ENCODE peak calls at places on chromosome 13, in nine cellular contexts. B is activated CD4-positive, alpha-beta T cell treated with anti-CD3 and anti-CD28 coated beads, Interleukin-2, amount 50 U/mL, for 1 hour; T is lower leg skin; J is stimulated activated CD4-positive, alpha-beta T cell treated with anti-CD3 and anti-CD28 coated beads, Interleukin-4, amount 100 ng/mL, for 4 hours; L is T-helper 2 cell; U is activated naive CD4-positive, alpha-beta T cell; Q is H7; A is heart right ventricle; F is brain pericyte. C is an unnamed sample.

GRCh38 chr13:108419768-108420167 is 150.2 kb downstream of the TNFSF13B start:
- DNase-seq in B (no peak), T (no peak), J (no peak), L (peak), U (no peak), Q (no peak), A (no peak), F (no peak), C (no peak)

GRCh38 chr13:24280722-24281121 is 28.7 kb upstream of the C1QTNF9 start:
- DNase-seq in B (no peak), T (no peak), J (no peak), L (no peak), U (no peak), Q (no peak), A (no peak), F (no peak), C (no peak)

GRCh38 chr13:79417741-79418140 is 11.7 kb upstream of the RBM26 start:
- DNase-seq in B (no peak), T (no peak), J (no peak), L (no peak), U (no peak), Q (no peak), A (no peak), F (no peak), C (no peak)

GRCh38 chr13:54852831-54853230 is 1824.2 kb downstream of the OLFM4 start:
- DNase-seq in B (no peak), T (no peak), J (no peak), L (no peak), U (no peak), Q (no peak), A (no peak), F (no peak), C (no peak)

GRCh38 chr13:109743706-109744453 is 42.5 kb downstream of the IRS2 start:
- DNase-seq in B (no peak), T (no peak), J (no peak), L (peak), U (no peak), Q (no peak), A (no peak), F (no peak), C (peak)

GRCh38 chr13:61695147-61695546 is 279.5 kb upstream of the PCDH20 start:
- DNase-seq in B (no peak), T (no peak), J (no peak), L (no peak), U (no peak), Q (no peak), A (no peak), F (no peak), C (no peak)

GRCh38 chr13:113149711-113150544 is 8.5 kb upstream of the PROZ start:
- DNase-seq in B (no peak), T (no peak), J (no peak), L (no peak), U (no peak), Q (peak), A (no peak), F (no peak), C (no peak)

GRCh38 chr13:20945952-20946383 is 43.4 kb upstream of the XPO4 start:
- DNase-seq in B (no peak), T (peak), J (no peak), L (peak), U (no peak), Q (peak), A (no peak), F (no peak), C (peak)

GRCh38 chr13:30796132-30796832 is 60.9 kb downstream of the ALOX5AP start:
- DNase-seq in B (no peak), T (no peak), J (no peak), L (peak), U (no peak), Q (no peak), A (no peak), F (no peak), C (peak)

GRCh38 chr13:44561352-44561751 is 14.8 kb downstream of the TSC22D1 start:
- DNase-seq in B (no peak), T (no peak), J (no peak), L (no peak), U (no peak), Q (no peak), A (no peak), F (no peak), C (no peak)

GRCh38 chr13:91904597-91904996 is 506.2 kb downstream of the GPC5 start:
- DNase-seq in B (no peak), T (no peak), J (no peak), L (no peak), U (no peak), Q (no peak), A (no peak), F (no peak), C (no peak)

GRCh38 chr13:25860265-25860664 is 191.6 kb downstream of the SHISA2 start:
- DNase-seq in B (no peak), T (no peak), J (no peak), L (no peak), U (no peak), Q (no peak), A (no peak), F (no peak), C (no peak)

GRCh38 chr13:110001622-110002275 is 215.4 kb upstream of the IRS2 start:
- DNase-seq in B (no peak), T (no peak), J (no peak), L (no peak), U (no peak), Q (no peak), A (no peak), F (no peak), C (no peak)

GRCh38 chr13:99282264-99283231 is 24.4 kb upstream of the GPR18 start:
- DNase-seq in B (no peak), T (no peak), J (no peak), L (no peak), U (no peak), Q (no peak), A (no peak), F (no peak), C (no peak)

GRCh38 chr13:73714522-73714921 is 419.7 kb downstream of the KLF12 start:
- DNase-seq in B (no peak), T (no peak), J (no peak), L (peak), U (no peak), Q (no peak), A (no peak), F (no peak), C (no peak)

GRCh38 chr13:83879431-83880171 is 2.7 kb downstream of the SLITRK1 start:
- DNase-seq in B (no peak), T (no peak), J (no peak), L (no peak), U (no peak), Q (peak), A (no peak), F (no peak), C (no peak)

GRCh38 chr13:85230754-85231153 is 568.5 kb downstream of the SLITRK6 start:
- DNase-seq in B (no peak), T (no peak), J (no peak), L (no peak), U (no peak), Q (no peak), A (no peak), F (no peak), C (no peak)

GRCh38 chr13:83211301-83211700 is 671.0 kb downstream of the SLITRK1 start:
- DNase-seq in B (no peak), T (no peak), J (no peak), L (no peak), U (no peak), Q (no peak), A (no peak), F (no peak), C (no peak)

GRCh38 chr13:77741587-77741972 is 44.1 kb downstream of the SLAIN1 start:
- DNase-seq in B (no peak), T (no peak), J (no peak), L (no peak), U (no peak), Q (no peak), A (no peak), F (no peak), C (no peak)

GRCh38 chr13:29964181-29964845 is 113.9 kb upstream of the UBL3 start:
- DNase-seq in B (no peak), T (no peak), J (no peak), L (no peak), U (no peak), Q (peak), A (no peak), F (no peak), C (no peak)

GRCh38 chr13:114078501-114079451 is 53.6 kb downstream of the RASA3 start:
- DNase-seq in B (no peak), T (no peak), J (no peak), L (no peak), U (no peak), Q (no peak), A (no peak), F (no peak), C (no peak)

GRCh38 chr13:76741624-76742023 is 144.6 kb downstream of the KCTD12 start:
- DNase-seq in B (no peak), T (no peak), J (no peak), L (no peak), U (no peak), Q (no peak), A (no peak), F (no peak), C (no peak)

GRCh38 chr13:48731957-48732569 is 78.3 kb downstream of the CYSLTR2 start:
- DNase-seq in B (peak), T (no peak), J (peak), L (peak), U (peak), Q (peak), A (peak), F (no peak), C (no peak)

GRCh38 chr13:49113526-49114286 is 106.4 kb upstream of the MLNR start:
- DNase-seq in B (no peak), T (no peak), J (no peak), L (no peak), U (no peak), Q (peak), A (no peak), F (no peak), C (no peak)

GRCh38 chr13:97742084-97742483 is 211.4 kb upstream of the IPO5 start:
- DNase-seq in B (no peak), T (no peak), J (no peak), L (no peak), U (no peak), Q (no peak), A (no peak), F (no peak), C (no peak)

GRCh38 chr13:98300956-98301641 is 124.0 kb upstream of the RNF113B start:
- DNase-seq in B (no peak), T (no peak), J (no peak), L (no peak), U (no peak), Q (no peak), A (no peak), F (no peak), C (no peak)

GRCh38 chr13:79128158-79128557 is 277.9 kb downstream of the RBM26 start:
- DNase-seq in B (no peak), T (no peak), J (no peak), L (no peak), U (no peak), Q (no peak), A (no peak), F (no peak), C (no peak)

GRCh38 chr13:82772802-82773201 is 1109.5 kb downstream of the SLITRK1 start:
- DNase-seq in B (no peak), T (no peak), J (no peak), L (no peak), U (no peak), Q (no peak), A (no peak), F (no peak), C (no peak)

GRCh38 chr13:46580362-46580839 is 27.4 kb downstream of the LRCH1 start:
- DNase-seq in B (no peak), T (no peak), J (no peak), L (no peak), U (no peak), Q (no peak), A (no peak), F (no peak), C (no peak)

GRCh38 chr13:91162180-91162579 is 185.3 kb upstream of the MIR17HG start:
- DNase-seq in B (no peak), T (no peak), J (no peak), L (no peak), U (no peak), Q (peak), A (no peak), F (no peak), C (no peak)

GRCh38 chr13:48710160-48710559 is 56.4 kb downstream of the CYSLTR2 start:
- DNase-seq in B (no peak), T (no peak), J (no peak), L (no peak), U (no peak), Q (no peak), A (no peak), F (no peak), C (no peak)

GRCh38 chr13:110126391-110126961 is 180.5 kb downstream of the COL4A1 start:
- DNase-seq in B (no peak), T (no peak), J (no peak), L (no peak), U (no peak), Q (peak), A (peak), F (no peak), C (no peak)

GRCh38 chr13:85140192-85140591 is 659.0 kb downstream of the SLITRK6 start:
- DNase-seq in B (no peak), T (no peak), J (no peak), L (no peak), U (no peak), Q (no peak), A (no peak), F (no peak), C (no peak)

GRCh38 chr13:30303269-30303668 is 4.1 kb downstream of the KATNAL1 start:
- DNase-seq in B (no peak), T (no peak), J (no peak), L (no peak), U (no peak), Q (no peak), A (no peak), F (no peak), C (no peak)

GRCh38 chr13:98525452-98525851 is 51.5 kb downstream of the STK24 start:
- DNase-seq in B (no peak), T (no peak), J (no peak), L (no peak), U (no peak), Q (no peak), A (no peak), F (no peak), C (no peak)